ENCODE peak calls at places on chromosome 10, in five cellular contexts. H is astrocyte of the hippocampus; E is midbrain; K is stimulated activated CD8-positive, alpha-beta memory T cell treated with anti-CD3 and anti-CD28 coated beads, Interleukin-15, amount 100 ng/mL, for 24 hours; S is brain microvascular endothelial cell. W is an unnamed sample.

GRCh38 chr10:30591249-30591670 is 38.3 kb downstream of the LYZL2 start:
- DNase-seq in K (no peak), S (peak; percentile 32), E (peak; percentile 55), H (peak; percentile 74), W (peak; percentile 40)

GRCh38 chr10:62459500-62459899 is 85.3 kb downstream of the ZNF365 start:
- DNase-seq in H (no peak), S (no peak), E (no peak), K (no peak), W (no peak)

GRCh38 chr10:54284526-54285193 is 516.4 kb downstream of the PCDH15 start:
- DNase-seq in E (no peak), H (peak; percentile 40), K (no peak), S (no peak), W (no peak)

GRCh38 chr10:119005377-119006043 is 24.0 kb upstream of the NANOS1 start:
- DNase-seq in S (peak; percentile 45), E (no peak), H (no peak), K (no peak), W (no peak)

GRCh38 chr10:110613341-110613995 is 30.7 kb upstream of the RBM20 start:
- DNase-seq in S (no peak), E (no peak), K (no peak), H (no peak), W (no peak)

GRCh38 chr10:25294032-25294926 is 119.5 kb downstream of the GPR158 start:
- DNase-seq in S (no peak), K (no peak), H (peak; percentile 65), E (no peak), W (peak; percentile 5)

GRCh38 chr10:103765981-103766380 is 89.4 kb downstream of the SH3PXD2A start:
- DNase-seq in E (no peak), H (peak; percentile 28), K (peak; percentile 40), S (no peak), W (peak; percentile 57)

GRCh38 chr10:74763934-74764591 is 62.3 kb upstream of the KAT6B start:
- DNase-seq in E (no peak), H (no peak), K (no peak), S (no peak), W (no peak)

GRCh38 chr10:22479419-22479818 is 134.1 kb downstream of the SPAG6 start:
- DNase-seq in H (no peak), S (no peak), K (no peak), E (peak; percentile 55), W (no peak)

GRCh38 chr10:19966751-19967150 is 150.5 kb downstream of the PLXDC2 start:
- DNase-seq in H (no peak), E (no peak), S (no peak), K (no peak), W (no peak)

GRCh38 chr10:123150229-123150985 is 2.5 kb downstream of the HMX2 start:
- DNase-seq in S (no peak), E (no peak), K (no peak), H (no peak), W (no peak)

GRCh38 chr10:117587036-117587435 is 44.5 kb downstream of the EMX2 start:
- DNase-seq in H (no peak), S (no peak), K (no peak), E (no peak), W (no peak)

GRCh38 chr10:118668228-118668952 is 72.9 kb upstream of the PRLHR start:
- DNase-seq in K (no peak), S (no peak), E (peak; percentile 66), H (no peak), W (no peak)

GRCh38 chr10:7385114-7385513 is 25.7 kb downstream of the SFMBT2 start:
- DNase-seq in S (no peak), H (no peak), K (no peak), E (no peak), W (no peak)

GRCh38 chr10:79312601-79313187 is 34.6 kb upstream of the PPIF start:
- DNase-seq in S (no peak), K (no peak), E (no peak), H (no peak), W (no peak)

GRCh38 chr10:102066421-102067068 is 1.4 kb downstream of the HPS6 start:
- DNase-seq in E (no peak), H (no peak), S (no peak), K (no peak), W (no peak)

GRCh38 chr10:47412869-47413268 is 28.8 kb upstream of the ZNF488 start:
- DNase-seq in H (no peak), E (no peak), S (no peak), K (no peak), W (peak; percentile 76)

GRCh38 chr10:119306514-119306951 is 99.2 kb downstream of the GRK5 start:
- DNase-seq in S (no peak), H (no peak), K (no peak), E (no peak), W (peak; percentile 46)

GRCh38 chr10:101682172-101682825 is 12.7 kb downstream of the FBXW4 start:
- DNase-seq in E (no peak), K (no peak), H (no peak), S (no peak), W (peak; percentile 40)

GRCh38 chr10:86206216-86206615 is 160.4 kb downstream of the GRID1 start:
- DNase-seq in E (no peak), H (no peak), K (no peak), S (no peak), W (no peak)

GRCh38 chr10:86247588-86247987 is 119.0 kb downstream of the GRID1 start:
- DNase-seq in H (no peak), K (no peak), S (no peak), E (no peak), W (no peak)

W was measured in M059J.